ENCODE peak calls at places on chromosomes 7 and 10, in eight cellular contexts. N is tibial artery, A is psoas muscle, M is upper lobe of right lung, K is hepatocyte, Y is spleen, W is ovary, E is brain microvascular endothelial cell. D is an unnamed sample.
A peak's percentile ranks its signal among the peaks of the same experiment; 100 is the strongest.

GRCh38 chr10:95606922-95607321 is 45.8 kb upstream of the SORBS1 start:
- DNase-seq in M (no peak), W (no peak), A (no peak), N (no peak), E (no peak), K (no peak), Y (no peak), D (no peak)

GRCh38 chr10:67783576-67784294 is 54.3 kb downstream of the DNAJC12 start:
- DNase-seq in W (no peak), K (no peak), E (no peak), A (no peak), N (no peak), M (no peak), Y (no peak), D (no peak)

GRCh38 chr7:46525876-46526275 is 604.8 kb upstream of the IGFBP3 start:
- DNase-seq in E (peak; percentile 56), N (no peak), M (no peak), K (no peak), A (no peak), Y (no peak), W (no peak), D (no peak)

GRCh38 chr10:59012839-59013238 is 163.6 kb upstream of the PHYHIPL start:
- DNase-seq in W (no peak), M (no peak), E (no peak), A (no peak), K (no peak), N (no peak), Y (no peak), D (no peak)

GRCh38 chr7:51702673-51703072 is 386.1 kb upstream of the COBL start:
- DNase-seq in A (no peak), E (no peak), K (no peak), W (no peak), M (no peak), N (no peak), Y (no peak), D (no peak)

GRCh38 chr10:81978238-81978637 is 103.2 kb downstream of the NRG3 start:
- DNase-seq in W (no peak), A (no peak), Y (no peak), K (peak; percentile 72), N (no peak), E (no peak), M (no peak), D (no peak)

GRCh38 chr10:34018129-34018528 is 683.7 kb upstream of the NRP1 start:
- DNase-seq in Y (no peak), A (no peak), K (no peak), M (no peak), E (peak; percentile 37), W (no peak), N (no peak), D (no peak)

GRCh38 chr10:22245567-22245966 is 27.8 kb upstream of the EBLN1 start:
- DNase-seq in N (no peak), K (no peak), M (no peak), Y (no peak), E (no peak), A (no peak), W (no peak), D (no peak)

GRCh38 chr7:1246170-1246870 is 13.6 kb downstream of the UNCX start:
- DNase-seq in Y (no peak), A (no peak), N (no peak), M (no peak), E (no peak), W (no peak), K (no peak), D (no peak)

DNA sequence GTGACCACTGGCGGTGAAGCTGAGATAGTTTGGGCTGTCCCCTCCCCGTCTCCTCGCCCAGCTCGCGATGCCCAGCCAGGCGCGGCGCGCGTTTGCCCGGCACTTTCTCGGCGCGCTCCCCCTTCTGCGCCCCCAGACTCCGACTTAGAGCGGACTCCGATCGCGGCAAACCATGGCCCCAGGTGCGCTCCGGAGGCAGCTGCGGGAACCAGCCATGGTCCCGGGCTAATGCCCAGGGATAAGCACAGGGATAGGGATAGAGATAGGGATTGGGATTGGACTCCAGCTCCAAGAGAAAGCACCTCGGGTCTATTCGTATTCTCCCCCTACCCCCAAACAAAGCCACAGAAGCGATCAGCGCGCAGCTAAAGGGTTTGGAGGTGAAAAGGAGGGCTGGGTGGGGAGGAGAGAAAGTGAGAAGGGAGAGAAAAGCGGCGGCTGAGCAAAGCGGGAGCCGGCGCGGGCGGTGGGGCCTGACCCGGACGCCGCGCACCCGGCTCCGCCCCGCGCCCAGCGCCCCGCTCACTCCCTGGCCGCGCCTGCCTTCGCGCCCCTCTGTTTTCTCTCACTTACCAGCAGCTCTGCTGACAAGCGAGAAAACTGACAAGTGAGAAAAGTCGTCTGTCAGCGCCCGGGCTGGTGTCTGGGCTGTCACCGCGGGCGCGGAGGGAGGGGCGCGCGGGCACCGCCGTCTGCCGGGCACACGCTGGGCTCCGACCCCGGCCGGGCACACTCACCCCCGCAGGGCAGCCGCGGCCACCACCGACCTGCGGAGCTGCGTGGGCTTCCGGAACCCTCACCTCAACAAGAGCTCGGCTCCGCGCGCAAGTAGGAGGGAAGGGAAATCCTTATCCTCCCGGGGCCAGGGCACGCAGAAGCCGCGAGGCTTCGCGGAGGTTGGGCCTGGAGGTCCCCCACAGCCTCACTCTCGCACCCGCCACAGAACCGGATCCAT is at the start of gene PDE1C:
- DNase-seq in A (peak; percentile 19), M (no peak), Y (no peak), N (no peak), K (peak; percentile 21), E (no peak), W (no peak), D (no peak)
- H3K4me3 ChIP-seq in A (peak within 1 kb of the TSS; percentile 62), M (peak within 1 kb of the TSS; percentile 53), Y (peak within 1 kb of the TSS; percentile 2), N (peak within 1 kb of the TSS; percentile 79), K (peak within 1 kb of the TSS; percentile 75), E (peak within 1 kb of the TSS; percentile 64), W (peak within 1 kb of the TSS; percentile 61), D (peak within 1 kb of the TSS; percentile 36)

GRCh38 chr10:118332948-118333710 is 9.0 kb downstream of the FAM204A start:
- DNase-seq in W (no peak), N (no peak), E (no peak), Y (no peak), K (peak; percentile 30), A (no peak), M (no peak), D (no peak)
- H3K27ac ChIP-seq in W (no peak overlapping the region), N (no peak overlapping the region), E (no peak overlapping the region), Y (no peak overlapping the region), K (no peak overlapping the region), A (no peak overlapping the region), M (no peak overlapping the region), D (peak overlapping the region; percentile 37)

DNA sequence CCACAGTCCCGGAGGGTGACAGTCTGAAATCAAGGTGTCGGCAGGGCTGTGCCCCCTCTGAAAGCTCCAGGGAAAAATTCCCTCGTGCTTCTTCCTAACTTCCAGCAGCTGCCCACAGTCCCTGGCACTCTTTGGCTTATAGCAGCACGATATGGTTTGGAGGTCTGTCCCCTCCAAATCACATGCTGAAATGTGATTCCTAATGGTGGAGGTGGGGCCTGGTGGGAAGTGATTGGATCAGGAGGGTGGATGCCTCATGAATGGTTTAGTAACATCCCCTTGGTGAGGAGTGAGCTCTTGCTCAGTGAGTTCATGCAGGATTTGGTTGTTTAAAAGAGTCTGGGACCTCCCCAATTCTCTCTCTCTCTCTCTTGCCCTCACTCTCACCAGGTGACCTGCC is 51.1 kb downstream of the GPAM start:
- DNase-seq in W (no peak), A (no peak), K (no peak), E (no peak), Y (no peak), N (no peak), M (no peak), D (no peak)
- H3K4me3 ChIP-seq in W (no peak overlapping the region), A (no peak overlapping the region), K (no peak overlapping the region), E (no peak overlapping the region), Y (no peak overlapping the region), N (no peak overlapping the region), M (no peak overlapping the region), D (no peak overlapping the region)

GRCh38 chr10:45417746-45418145 is 43.7 kb downstream of the ALOX5 start:
- DNase-seq in A (no peak), M (peak; percentile 40), K (no peak), W (no peak), Y (peak; percentile 77), E (no peak), N (no peak), D (no peak)

GRCh38 chr10:45419673-45420020 is 45.6 kb downstream of the ALOX5 start:
- DNase-seq in N (no peak), Y (no peak), A (no peak), K (no peak), W (no peak), E (no peak), M (no peak), D (no peak)

GRCh38 chr10:45420453-45421192 is 46.6 kb downstream of the ALOX5 start:
- DNase-seq in Y (peak; percentile 90), W (peak; percentile 84), K (no peak), M (peak; percentile 86), E (no peak), A (peak; percentile 83), N (peak; percentile 82), D (peak; percentile 82)

GRCh38 chr10:45418417-45418858 is 44.4 kb downstream of the ALOX5 start:
- DNase-seq in A (no peak), W (no peak), E (no peak), M (no peak), N (no peak), Y (no peak), K (no peak), D (no peak)

DNA sequence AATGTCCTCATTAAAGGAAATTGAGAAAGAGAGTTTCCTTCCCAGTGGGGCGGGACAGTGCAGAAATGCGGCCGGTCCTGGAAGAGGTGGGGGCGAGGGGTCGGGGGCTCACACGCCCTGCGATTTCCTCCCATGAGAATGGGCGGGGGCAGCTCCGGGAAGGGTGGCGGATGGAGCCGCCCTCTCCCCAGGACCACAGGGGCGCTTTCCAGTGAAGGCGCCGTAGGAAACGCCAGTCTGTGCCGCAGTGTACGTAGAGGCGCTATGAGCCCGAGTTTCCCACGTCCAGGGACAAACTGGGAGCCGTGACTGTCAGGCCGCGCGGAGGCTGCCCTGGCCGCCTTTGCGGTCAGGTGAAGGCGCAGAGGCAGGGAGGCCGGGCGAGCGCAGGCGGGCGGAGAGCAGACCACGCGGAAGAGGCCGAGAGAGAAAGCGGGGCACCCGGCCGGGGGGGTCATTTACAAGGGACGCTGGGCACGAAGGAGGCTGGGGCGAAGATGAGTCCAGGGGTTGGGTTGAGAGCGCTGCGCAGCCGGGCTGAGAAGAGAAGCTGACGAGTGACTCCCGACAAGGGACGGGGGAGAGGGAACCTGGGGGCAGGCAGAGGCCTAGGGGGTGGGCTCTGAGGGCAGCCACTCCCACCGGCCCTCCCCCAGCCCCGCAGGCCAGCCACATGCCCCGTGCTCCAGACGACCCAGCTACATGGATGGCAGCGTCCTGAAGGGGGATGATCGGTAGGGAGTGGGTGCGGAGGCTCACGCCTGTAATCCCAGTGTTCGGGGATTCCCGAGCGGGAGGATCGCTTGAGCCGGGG is 45.0 kb downstream of the ALOX5 start:
- DNase-seq in N (peak; percentile 78), W (peak; percentile 48), M (peak; percentile 83), Y (peak; percentile 93), K (peak; percentile 76), E (peak; percentile 15), A (peak; percentile 67), D (peak; percentile 31)
- H3K27ac ChIP-seq in N (peak overlapping the region; percentile 71), W (peak overlapping the region; percentile 48), M (peak overlapping the region; percentile 91), Y (peak overlapping the region; percentile 95), K (peak overlapping the region; percentile 87), E (no peak overlapping the region), A (peak overlapping the region; percentile 43), D (peak overlapping the region; percentile 66)

GRCh38 chr10:71848325-71849277 is 2.5 kb downstream of the PSAP start:
- DNase-seq in Y (peak; percentile 6), W (no peak), E (no peak), A (no peak), K (no peak), N (no peak), M (no peak), D (no peak)
- H3K4me3 ChIP-seq in Y (no peak overlapping the region), W (no peak overlapping the region), E (peak overlapping the region; percentile 98), A (peak overlapping the region; percentile 82), K (peak overlapping the region; percentile 2), N (no peak overlapping the region), M (peak overlapping the region; percentile 100), D (peak overlapping the region; percentile 92)

D was measured in gastrocnemius medialis.